ENCODE peak calls at places on chromosomes 5 and 9, in seven cellular contexts. K, L, O, M, F, D and G are unnamed samples.

GRCh38 chr9:127959841-127960409 is 20.9 kb downstream of the EEIG1 start:
- DNase-seq in M (no peak), D (no peak), F (no peak), L (no peak), K (no peak), O (no peak), G (no peak)

GRCh38 chr5:179314606-179315355 is 30.5 kb downstream of the ADAMTS2 start:
- DNase-seq in K (no peak), D (no peak), M (no peak), F (no peak), O (no peak), L (no peak), G (no peak)

GRCh38 chr5:119275146-119275872 is 80.5 kb upstream of the TNFAIP8 start:
- DNase-seq in O (peak; percentile 40), D (peak; percentile 72), F (no peak), L (no peak), K (no peak), M (peak; percentile 54), G (no peak)

GRCh38 chr5:149162401-149163084 is 21.2 kb downstream of the ABLIM3 start:
- DNase-seq in M (no peak), F (no peak), O (peak; percentile 24), L (no peak), D (peak; percentile 98), K (no peak), G (no peak)

GRCh38 chr9:135379540-135380267 is 99.9 kb upstream of the PPP1R26 start:
- DNase-seq in F (no peak), K (no peak), M (no peak), O (no peak), L (no peak), D (no peak), G (no peak)

GRCh38 chr5:95392593-95393182 is 1.5 kb downstream of the FAM81B start:
- DNase-seq in K (no peak), O (peak; percentile 20), D (peak; percentile 39), L (no peak), M (no peak), F (no peak), G (no peak)

GRCh38 chr9:128921881-128922763 is 1.3 kb downstream of the PHYHD1 start:
- DNase-seq in L (no peak), F (no peak), K (no peak), O (no peak), M (no peak), D (no peak), G (no peak)

GRCh38 chr9:121956808-121957207 is 136.3 kb downstream of the TTLL11 start:
- DNase-seq in D (peak; percentile 45), K (no peak), F (no peak), O (no peak), M (no peak), L (no peak), G (no peak)

GRCh38 chr5:154366353-154366752 is 79.4 kb upstream of the SAP30L start:
- DNase-seq in L (no peak), D (no peak), M (no peak), F (no peak), K (no peak), O (no peak), G (no peak)

GRCh38 chr9:114399381-114399780 is 11.6 kb upstream of the AKNA start:
- DNase-seq in F (no peak), O (no peak), K (no peak), D (no peak), L (no peak), M (no peak), G (no peak)

GRCh38 chr9:110765926-110766325 is 97.3 kb downstream of the MUSK start:
- DNase-seq in L (no peak), M (no peak), O (no peak), D (no peak), F (no peak), K (no peak), G (no peak)

GRCh38 chr9:3848445-3849114 is 322.8 kb upstream of the RFX3 start:
- DNase-seq in K (no peak), O (peak; percentile 33), M (no peak), F (no peak), L (peak; percentile 15), D (peak; percentile 43), G (no peak)

GRCh38 chr9:14263707-14264483 is 50.0 kb downstream of the NFIB start:
- DNase-seq in O (no peak), K (no peak), D (no peak), M (no peak), F (no peak), L (no peak), G (no peak)

DNA sequence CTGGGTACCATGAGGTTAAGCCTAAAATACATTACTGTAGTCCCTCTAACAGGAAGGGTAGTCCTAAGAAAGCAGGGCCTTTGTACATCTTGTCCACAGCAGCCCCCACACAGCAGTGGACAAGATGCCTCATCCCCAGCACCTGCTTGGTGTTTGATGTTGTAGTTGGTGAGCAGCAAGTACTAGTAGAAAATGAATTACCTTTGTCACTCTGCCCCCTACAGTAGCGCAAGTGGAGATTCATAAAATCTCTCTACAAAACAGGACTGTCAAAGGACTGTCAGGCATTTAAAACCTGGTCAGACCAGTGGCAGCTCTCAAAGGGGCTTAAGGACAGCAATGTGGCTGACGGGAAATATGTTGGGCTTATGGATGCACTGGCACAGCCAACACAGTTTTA is 122.5 kb downstream of the TMEM174 start:
- DNase-seq in O (peak; percentile 20), K (no peak), M (no peak), L (no peak), D (no peak), F (no peak), G (no peak)
- TF ChIP-seq CTCF in O (no peak), K (no peak), M (peak; percentile 14), L (no peak), D (peak; percentile 24), F (no peak), G (no peak)

GRCh38 chr5:117889592-117889991 is 1098.8 kb downstream of the DTWD2 start:
- DNase-seq in K (no peak), D (no peak), M (no peak), L (no peak), F (no peak), O (no peak), G (no peak)

GRCh38 chr5:117892360-117892759 is 1096.0 kb downstream of the DTWD2 start:
- DNase-seq in F (no peak), M (no peak), O (no peak), L (no peak), K (no peak), D (no peak), G (no peak)

GRCh38 chr5:117888688-117889087 is 1099.7 kb downstream of the DTWD2 start:
- DNase-seq in M (peak; percentile 21), L (no peak), F (peak; percentile 12), K (no peak), D (no peak), O (no peak), G (peak; percentile 5)

DNA sequence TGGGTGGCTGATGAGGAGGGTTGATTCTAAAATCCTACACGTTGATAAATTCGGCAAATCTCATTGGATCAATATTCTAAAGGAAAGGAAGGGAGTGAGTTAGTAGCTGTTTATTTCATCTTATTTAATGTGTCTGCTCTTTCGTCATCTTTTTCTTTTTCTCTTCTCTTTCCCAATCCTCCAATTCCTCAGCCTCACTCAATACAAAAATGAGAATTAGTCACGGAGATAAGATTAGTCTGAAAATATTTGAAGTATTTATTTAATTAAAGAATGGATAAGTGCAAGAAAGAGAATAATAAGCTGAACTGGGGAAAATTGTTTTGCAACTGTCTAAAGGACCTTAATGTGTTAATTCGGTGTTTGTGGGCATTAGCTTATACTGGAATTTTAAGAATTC is 1095.1 kb downstream of the DTWD2 start:
- DNase-seq in O (no peak), D (no peak), F (no peak), M (no peak), K (no peak), L (no peak), G (no peak)
- TF ChIP-seq CTCF in O (no peak), D (no peak), F (no peak), M (no peak), K (no peak), L (no peak), G (no peak)

DNA sequence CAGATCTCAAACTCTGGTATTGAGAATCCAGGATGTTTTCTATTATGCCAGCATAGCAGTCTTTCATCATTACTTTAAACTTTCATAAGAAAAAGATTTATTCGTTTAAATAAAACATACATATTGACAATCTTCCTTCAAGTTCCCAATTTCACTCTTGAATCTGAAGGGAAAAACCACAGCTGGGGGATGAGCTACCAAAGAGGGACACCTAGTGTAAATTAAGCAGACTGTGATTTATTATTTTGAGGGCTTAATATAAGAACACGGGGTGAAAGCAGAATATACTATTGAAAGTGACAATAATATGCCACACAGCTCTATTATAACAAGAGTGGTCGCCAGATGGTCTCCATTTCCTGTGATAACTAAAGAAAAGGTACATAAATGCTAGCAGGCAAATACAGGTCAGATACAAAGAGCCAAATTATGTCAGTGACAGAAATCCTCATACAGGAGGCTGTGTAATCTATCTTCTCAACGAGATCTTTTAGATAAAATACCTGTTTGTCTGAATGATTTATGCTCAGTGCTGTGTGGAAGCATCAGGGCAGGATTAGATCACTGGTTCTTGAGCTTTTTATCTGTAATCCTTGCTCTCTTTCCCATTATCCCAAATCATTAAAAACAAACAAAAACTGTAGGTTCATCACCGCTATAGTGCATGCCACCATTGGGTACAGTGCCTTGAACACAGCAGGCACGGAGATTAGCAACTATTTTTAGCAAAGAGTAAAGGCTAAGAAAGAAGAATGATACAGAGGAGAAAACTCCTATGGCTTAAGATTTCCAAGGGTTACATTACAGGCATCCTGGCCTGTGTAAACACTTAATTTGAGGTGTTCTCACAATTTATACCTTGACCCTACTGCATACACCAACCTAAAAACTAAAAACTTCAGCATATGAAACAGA is 116.6 kb downstream of the DROSHA start:
- DNase-seq in M (no peak), D (no peak), K (no peak), L (no peak), F (no peak), O (no peak), G (no peak)
- TF ChIP-seq CTCF in M (no peak), D (no peak), K (peak; percentile 32), L (no peak), F (no peak), O (no peak), G (no peak)

GRCh38 chr5:332843-333242 is 11.3 kb downstream of the AHRR start:
- DNase-seq in O (no peak), K (no peak), L (no peak), M (no peak), D (no peak), F (peak; percentile 41), G (no peak)

GRCh38 chr5:333945-334344 is 12.4 kb downstream of the AHRR start:
- DNase-seq in L (no peak), M (no peak), D (no peak), O (no peak), F (no peak), K (no peak), G (no peak)

GRCh38 chr5:334903-335739 is 13.6 kb downstream of the AHRR start:
- DNase-seq in D (no peak), K (no peak), M (no peak), O (no peak), L (no peak), F (no peak), G (no peak)

GRCh38 chr5:335740-336038 is 14.2 kb downstream of the AHRR start:
- DNase-seq in D (no peak), M (no peak), K (no peak), O (no peak), L (no peak), F (no peak), G (no peak)

GRCh38 chr5:337565-338130 is 16.1 kb downstream of the AHRR start:
- DNase-seq in L (no peak), M (no peak), D (peak; percentile 50), O (peak; percentile 70), K (no peak), F (no peak), G (no peak)
- TF ChIP-seq CTCF in L (no peak), M (peak; percentile 1), D (peak; percentile 52), O (peak; percentile 50), K (peak; percentile 38), F (no peak), G (no peak)